ENCODE peak calls at places on chromosomes 1 and 21, in nine cellular contexts. W, L, M, F, Q, X, H, P and J are unnamed samples.
A peak's percentile ranks its signal among the peaks of the same experiment; 100 is the strongest.

GRCh38 chr1:39204441-39205081 is at the start of gene MACF1:
- DNase-seq in M (no peak), Q (peak; percentile 76), W (peak; percentile 76), H (peak; percentile 84), L (peak; percentile 78), X (no peak), F (peak; percentile 77), P (peak; percentile 42), J (peak; percentile 61)

GRCh38 chr1:165075725-165076370 is 280.7 kb downstream of the LMX1A start:
- DNase-seq in M (no peak), Q (peak; percentile 66), W (no peak), H (no peak), X (no peak), L (no peak), F (peak; percentile 83), P (peak; percentile 59), J (no peak)

GRCh38 chr1:201655243-201655642 is 116.3 kb downstream of the NAV1 start:
- DNase-seq in M (no peak), X (no peak), F (peak; percentile 71), Q (no peak), W (peak; percentile 27), H (peak; percentile 41), P (no peak), L (no peak), J (no peak)

GRCh38 chr1:184387069-184387870 is 441 bp downstream of the C1orf21 start:
- DNase-seq in L (peak; percentile 25), F (peak; percentile 82), Q (peak; percentile 51), X (peak; percentile 5), H (peak; percentile 36), M (no peak), P (peak; percentile 24), W (peak; percentile 17), J (peak; percentile 19)

GRCh38 chr1:235710665-235711064 is 61.1 kb upstream of the GNG4 start:
- DNase-seq in M (no peak), Q (no peak), H (peak; percentile 5), W (no peak), X (no peak), P (no peak), F (no peak), L (no peak), J (no peak)

GRCh38 chr1:156476501-156477298 is 23.9 kb downstream of the MEF2D start:
- DNase-seq in X (no peak), F (peak; percentile 91), W (no peak), H (no peak), P (peak; percentile 76), M (no peak), Q (no peak), L (peak; percentile 62), J (no peak)

GRCh38 chr1:91725961-91726704 is 159.8 kb downstream of the TGFBR3 start:
- DNase-seq in H (no peak), W (peak; percentile 67), X (no peak), Q (no peak), F (no peak), L (peak; percentile 74), P (no peak), M (no peak), J (peak; percentile 11)

GRCh38 chr1:44714944-44715571 is 15.9 kb downstream of the RNU5D-1 start:
- DNase-seq in M (peak; percentile 52), F (peak; percentile 90), H (peak; percentile 64), L (peak; percentile 64), Q (peak; percentile 74), X (peak; percentile 75), P (peak; percentile 84), W (peak; percentile 71), J (no peak)

GRCh38 chr1:25826571-25826970 is 6.8 kb downstream of the MTFR1L start:
- DNase-seq in L (no peak), W (no peak), Q (no peak), X (no peak), M (no peak), H (no peak), P (no peak), F (no peak), J (no peak)

GRCh38 chr1:76074321-76075187 is at the start of gene ST6GALNAC3:
- DNase-seq in W (peak; percentile 54), M (peak; percentile 71), P (no peak), Q (peak; percentile 91), L (peak; percentile 68), X (peak; percentile 76), F (peak; percentile 96), H (peak; percentile 65), J (peak; percentile 19)

GRCh38 chr21:28253378-28253777 is 739.3 kb downstream of the LTN1 start:
- DNase-seq in F (no peak), X (no peak), H (no peak), P (peak; percentile 62), M (no peak), L (no peak), Q (no peak), W (no peak), J (no peak)

GRCh38 chr1:160675641-160676410 is 29.0 kb upstream of the SLAMF1 start:
- DNase-seq in X (peak; percentile 69), P (peak; percentile 78), W (peak; percentile 49), L (peak; percentile 47), F (peak; percentile 92), M (peak; percentile 57), Q (peak; percentile 80), H (peak; percentile 65), J (no peak)

GRCh38 chr1:63321788-63322247 is 549 bp upstream of the FOXD3 start:
- DNase-seq in X (peak; percentile 30), F (peak; percentile 89), P (peak; percentile 10), L (no peak), W (no peak), Q (no peak), M (peak; percentile 10), H (no peak), J (no peak)

GRCh38 chr21:16752109-16752508 is 760.7 kb upstream of the CXADR start:
- DNase-seq in X (no peak), M (no peak), W (no peak), H (no peak), F (no peak), Q (no peak), P (no peak), L (no peak), J (no peak)

DNA sequence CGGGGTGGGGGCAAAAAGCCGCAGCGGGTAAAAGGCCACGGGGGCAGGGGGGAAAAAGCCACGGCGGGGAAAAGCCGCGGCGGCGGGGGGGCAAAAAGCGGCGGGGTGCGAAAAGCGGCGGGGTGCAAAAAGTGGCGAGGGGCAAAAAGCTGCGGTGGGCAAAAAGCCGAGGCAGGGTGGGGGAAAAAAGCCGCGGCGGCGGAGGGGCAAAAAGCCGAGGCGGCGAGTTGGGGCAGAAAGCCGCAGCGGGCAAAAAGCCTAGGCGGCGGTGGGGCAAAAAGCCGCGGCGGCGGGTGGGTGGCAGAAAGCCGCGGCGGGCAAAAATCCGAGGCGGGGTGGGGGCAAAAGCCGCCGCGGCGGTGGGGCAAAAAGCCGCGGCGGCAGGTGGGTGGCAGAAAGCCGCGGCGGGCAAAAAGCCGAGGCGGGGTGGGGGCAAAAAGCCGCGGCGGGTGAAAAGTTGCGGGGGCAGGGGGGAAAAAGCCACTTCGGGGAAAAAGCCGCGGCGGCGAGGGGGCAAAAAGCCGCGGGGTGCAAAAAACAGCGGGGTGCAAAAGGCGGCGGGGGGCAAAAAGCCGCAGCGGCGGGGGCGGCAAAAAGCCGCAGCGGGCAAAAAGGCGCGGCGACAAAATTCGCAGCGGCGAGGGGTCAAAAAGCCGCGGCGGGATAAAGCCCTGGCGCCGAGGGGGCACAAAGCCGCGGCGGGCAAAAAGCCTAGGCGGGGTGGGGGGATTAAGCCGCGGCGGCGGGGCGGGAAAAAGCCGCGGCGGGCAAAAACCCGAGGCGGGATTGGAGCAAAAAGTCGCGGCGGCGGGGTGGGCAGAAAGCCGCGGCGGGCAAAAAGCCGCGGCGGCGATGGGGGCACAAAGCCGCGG is 3901.2 kb downstream of the SRGAP2C start:
- DNase-seq in W (no peak), X (no peak), H (no peak), M (no peak), F (no peak), Q (no peak), P (no peak), L (no peak), J (no peak)
- H3K27ac ChIP-seq in W (no peak overlapping the region), X (no peak overlapping the region), H (no peak overlapping the region), M (no peak overlapping the region), F (no peak overlapping the region), Q (no peak overlapping the region), P (no peak overlapping the region), L (no peak overlapping the region), J (no peak overlapping the region)

DNA sequence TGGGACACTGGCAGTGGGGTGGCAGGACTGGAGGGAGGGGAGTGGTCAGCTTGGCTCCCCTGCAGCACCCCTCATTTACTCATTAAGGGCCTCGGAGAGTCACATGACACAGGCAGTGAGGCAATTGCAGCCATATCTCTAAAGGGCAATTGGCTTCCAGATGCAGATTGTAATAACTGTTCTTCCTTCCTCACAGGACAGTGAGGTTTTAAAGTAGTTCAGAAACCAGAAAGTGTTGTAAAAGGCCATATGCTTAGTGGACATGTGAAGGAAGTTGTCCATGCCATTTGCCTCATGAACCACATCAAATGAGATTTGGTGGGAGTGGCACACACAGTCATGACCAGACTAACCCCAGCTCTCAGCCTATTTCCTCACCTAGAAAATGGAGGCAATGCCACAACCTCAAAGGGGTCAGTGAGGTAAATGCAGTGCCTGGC is 11.1 kb downstream of the MTX1 start:
- DNase-seq in Q (peak; percentile 55), P (no peak), W (no peak), F (peak; percentile 74), X (no peak), M (no peak), H (no peak), L (no peak), J (no peak)
- H3K27ac ChIP-seq in Q (peak overlapping the region; percentile 23), P (no peak overlapping the region), W (peak overlapping the region; percentile 19), F (no peak overlapping the region), X (no peak overlapping the region), M (no peak overlapping the region), H (peak overlapping the region; percentile 48), L (no peak overlapping the region), J (no peak overlapping the region)

GRCh38 chr1:66641851-66642473 is 108.0 kb downstream of the SGIP1 start:
- DNase-seq in P (no peak), X (no peak), L (no peak), W (no peak), F (no peak), M (no peak), Q (no peak), H (no peak), J (no peak)

GRCh38 chr1:66642992-66643391 is 109.0 kb downstream of the SGIP1 start:
- DNase-seq in Q (no peak), F (no peak), L (no peak), M (no peak), H (no peak), X (no peak), W (no peak), P (no peak), J (no peak)

GRCh38 chr1:66633128-66633527 is 99.2 kb downstream of the SGIP1 start:
- DNase-seq in Q (no peak), M (no peak), H (no peak), X (no peak), W (no peak), F (no peak), P (no peak), L (no peak), J (no peak)

GRCh38 chr1:66637146-66637545 is 103.2 kb downstream of the SGIP1 start:
- DNase-seq in P (no peak), Q (no peak), F (no peak), X (no peak), W (no peak), M (no peak), H (no peak), L (no peak), J (no peak)
- H3K27ac ChIP-seq in P (no peak overlapping the region), Q (no peak overlapping the region), F (no peak overlapping the region), X (no peak overlapping the region), W (no peak overlapping the region), M (no peak overlapping the region), H (no peak overlapping the region), L (no peak overlapping the region), J (no peak overlapping the region)

DNA sequence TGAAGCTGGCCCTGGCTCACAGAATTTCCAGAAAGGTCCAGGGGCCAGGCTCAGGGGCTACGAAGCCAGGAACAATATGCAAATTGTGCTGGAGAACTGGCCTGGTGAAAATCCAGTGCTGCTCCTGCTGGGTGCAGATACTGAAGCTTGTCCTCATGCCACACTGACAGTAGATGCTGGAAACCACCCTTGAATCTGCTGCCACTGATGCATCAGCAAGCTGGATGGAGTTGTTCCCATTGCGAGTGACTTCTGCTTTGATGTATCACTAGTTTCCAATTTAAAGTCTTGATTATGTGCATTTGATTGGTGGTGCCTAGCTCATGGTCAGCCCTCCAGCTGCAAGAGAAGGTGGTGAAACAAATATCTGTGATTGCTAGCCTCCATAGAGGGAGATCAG is 11.0 kb upstream of the KIAA0040 start:
- DNase-seq in Q (no peak), F (no peak), H (no peak), L (no peak), W (no peak), M (no peak), P (no peak), X (no peak), J (no peak)
- H3K27ac ChIP-seq in Q (no peak overlapping the region), F (no peak overlapping the region), H (no peak overlapping the region), L (no peak overlapping the region), W (no peak overlapping the region), M (no peak overlapping the region), P (no peak overlapping the region), X (no peak overlapping the region), J (no peak overlapping the region)